ENCODE peak calls at places on chromosomes 1 and 21, in ten cellular contexts. E is substantia nigra, I is retinal pigment epithelial cell, O is ACHN, T is mucosa of gallbladder, F is iris pigment epithelial cell, Z is right atrium auricular region, X is activated T-cell treated with anti-CD3 and anti-CD28 coated beads for 1 hour, H is activated gamma-delta T cell treated with Interleukin-2 at 50 U/mL for 16 hours, B is AG04450. S is an unnamed sample.

GRCh38 chr1:13469343-13469742 is 44.5 kb downstream of the LRRC38 start:
- DNase-seq in E (no peak), I (no peak), O (no peak), T (no peak), F (no peak), Z (no peak), X (no peak), H (no peak), B (no peak), S (peak)

GRCh38 chr1:178341218-178341956 is 155.4 kb downstream of the CLEC20A start:
- DNase-seq in E (no peak), I (peak), O (peak), T (peak), F (peak), Z (peak), X (no peak), H (no peak), B (peak), S (no peak)

GRCh38 chr1:238982736-238983135 is 403.6 kb upstream of the CHRM3 start:
- DNase-seq in E (no peak), I (no peak), O (no peak), T (no peak), F (no peak), Z (no peak), X (no peak), H (no peak), B (no peak), S (no peak)

GRCh38 chr1:157517026-157517425 is 35.3 kb downstream of the FCRL5 start:
- DNase-seq in E (no peak), I (no peak), O (no peak), T (no peak), F (no peak), Z (no peak), X (no peak), H (no peak), B (no peak), S (no peak)

GRCh38 chr1:239555350-239555749 is 169.0 kb downstream of the CHRM3 start:
- DNase-seq in E (no peak), I (no peak), O (no peak), T (no peak), F (no peak), Z (no peak), X (no peak), H (no peak), B (no peak), S (no peak)

GRCh38 chr1:242739246-242739645 is 214.7 kb upstream of the PLD5 start:
- DNase-seq in E (no peak), I (no peak), O (no peak), T (no peak), F (no peak), Z (no peak), X (no peak), H (no peak), B (no peak), S (no peak)

GRCh38 chr1:22129501-22130117 is 13.3 kb downstream of the WNT4 start:
- DNase-seq in E (no peak), I (no peak), O (no peak), T (no peak), F (no peak), Z (no peak), X (no peak), H (no peak), B (no peak), S (no peak)

GRCh38 chr21:31092867-31093266 is 54.6 kb upstream of the KRTAP19-8 start:
- DNase-seq in E (no peak), I (no peak), O (no peak), T (no peak), F (no peak), Z (no peak), X (no peak), H (no peak), B (no peak), S (no peak)

GRCh38 chr1:243705585-243705984 is 144.5 kb downstream of the AKT3 start:
- DNase-seq in E (no peak), I (no peak), O (no peak), T (no peak), F (peak), Z (no peak), X (no peak), H (no peak), B (no peak), S (no peak)

GRCh38 chr1:153572569-153573015 is 6.9 kb upstream of the S100A2 start:
- DNase-seq in E (peak), I (no peak), O (peak), T (peak), F (peak), Z (peak), X (no peak), H (peak), B (no peak), S (peak)

GRCh38 chr1:37410815-37411214 is 63.6 kb upstream of the ZC3H12A start:
- DNase-seq in E (no peak), I (no peak), O (peak), T (peak), F (peak), Z (no peak), X (no peak), H (no peak), B (no peak), S (no peak)

GRCh38 chr1:44640178-44640865 is 34.0 kb downstream of the TMEM53 start:
- DNase-seq in E (no peak), I (no peak), O (no peak), T (peak), F (no peak), Z (no peak), X (no peak), H (no peak), B (no peak), S (peak)

S was measured in psoas muscle.